ENCODE peak calls at places on chromosome 13, in six cellular contexts. J is adrenal gland, Y is transverse colon, H is ovary, R is IMR-90, N is Peyer's patch. F is an unnamed sample. For H3K36me3, the result is how much of the 10 kb centered on the place peaks cover.

GRCh38 chr13:31022491-31022890 is 90.0 kb downstream of the TEX26 start:
- DNase-seq in N (no peak), Y (no peak), R (no peak), H (no peak), J (no peak), F (no peak)

GRCh38 chr13:105598551-105598950 is 936.9 kb downstream of the EFNB2 start:
- DNase-seq in N (no peak), Y (no peak), H (no peak), R (peak), J (no peak), F (no peak)

GRCh38 chr13:75423946-75424345 is 58.0 kb downstream of the TBC1D4 start:
- DNase-seq in J (no peak), R (no peak), H (no peak), Y (no peak), N (no peak), F (no peak)

GRCh38 chr13:26867451-26868067 is 107.0 kb upstream of the GPR12 start:
- DNase-seq in J (no peak), H (no peak), R (peak), N (no peak), Y (no peak), F (no peak)

GRCh38 chr13:51874651-51875050 is 12.9 kb downstream of the CCDC70 start:
- DNase-seq in H (no peak), J (no peak), R (no peak), Y (no peak), N (no peak), F (no peak)

GRCh38 chr13:108463365-108463764 is 166.0 kb upstream of the MYO16 start:
- DNase-seq in J (no peak), Y (no peak), R (peak), N (no peak), H (no peak), F (no peak)

GRCh38 chr13:66809496-66809895 is 420.6 kb downstream of the PCDH9 start:
- DNase-seq in Y (no peak), R (peak), J (no peak), N (no peak), H (no peak), F (no peak)

GRCh38 chr13:52001120-52001731 is 10.0 kb downstream of the ATP7B start:
- DNase-seq in R (peak), N (no peak), J (no peak), H (no peak), Y (no peak), F (no peak)

GRCh38 chr13:53782400-53783030 is 753.9 kb downstream of the OLFM4 start:
- DNase-seq in H (no peak), J (peak), N (no peak), R (peak), Y (no peak), F (no peak)

GRCh38 chr13:77222909-77223308 is 104.0 kb downstream of the MYCBP2 start:
- DNase-seq in H (no peak), R (no peak), J (no peak), Y (no peak), N (no peak), F (no peak)

GRCh38 chr13:35675651-35676050 is 199.2 kb upstream of the MAB21L1 start:
- DNase-seq in Y (no peak), N (no peak), H (no peak), J (no peak), R (no peak), F (no peak)

GRCh38 chr13:30856004-30856790 is 49.9 kb upstream of the MEDAG start:
- DNase-seq in R (no peak), J (no peak), N (no peak), H (no peak), Y (no peak), F (no peak)

GRCh38 chr13:102873653-102874052 is 27.8 kb downstream of the ERCC5 start:
- DNase-seq in H (no peak), R (no peak), N (no peak), J (no peak), Y (no peak), F (no peak)
- H3K36me3 ChIP-seq in H (under half), R (under half), N (half or more), J (under half), Y (under half), F (under half)

GRCh38 chr13:78660130-78660857 is 1.3 kb upstream of the OBI1 start:
- DNase-seq in N (no peak), H (peak), J (no peak), R (no peak), Y (peak), F (no peak)

GRCh38 chr13:78659450-78660110 is 625 bp upstream of the OBI1 start:
- DNase-seq in J (no peak), N (no peak), H (no peak), Y (no peak), R (peak), F (no peak)

GRCh38 chr13:78655906-78656305 is 3.0 kb downstream of the OBI1 start:
- DNase-seq in J (no peak), N (no peak), H (no peak), R (no peak), Y (no peak), F (no peak)

GRCh38 chr13:78657699-78658629 is 991 bp downstream of the OBI1 start:
- DNase-seq in H (no peak), N (no peak), R (peak), Y (no peak), J (no peak), F (no peak)

GRCh38 chr13:78658630-78659449 is at the start of gene OBI1:
- DNase-seq in J (peak), R (peak), N (peak), Y (peak), H (peak), F (peak)
- TF ChIP-seq POLR2A in J (peak), R (no peak), N (peak), Y (peak), H (no peak), F (no peak)

GRCh38 chr13:114032121-114032799 is 58.4 kb upstream of the C13orf46 start:
- DNase-seq in J (peak), N (no peak), R (peak), Y (no peak), H (peak), F (peak)

GRCh38 chr13:114031631-114032030 is 57.8 kb upstream of the C13orf46 start:
- DNase-seq in N (no peak), Y (no peak), J (no peak), H (no peak), R (no peak), F (no peak)

GRCh38 chr13:114035186-114035582 is 61.3 kb upstream of the C13orf46 start:
- DNase-seq in J (no peak), R (no peak), H (no peak), N (no peak), Y (no peak), F (no peak)

GRCh38 chr13:114034481-114034891 is 60.6 kb upstream of the C13orf46 start:
- DNase-seq in J (no peak), R (peak), Y (no peak), N (no peak), H (no peak), F (no peak)

DNA sequence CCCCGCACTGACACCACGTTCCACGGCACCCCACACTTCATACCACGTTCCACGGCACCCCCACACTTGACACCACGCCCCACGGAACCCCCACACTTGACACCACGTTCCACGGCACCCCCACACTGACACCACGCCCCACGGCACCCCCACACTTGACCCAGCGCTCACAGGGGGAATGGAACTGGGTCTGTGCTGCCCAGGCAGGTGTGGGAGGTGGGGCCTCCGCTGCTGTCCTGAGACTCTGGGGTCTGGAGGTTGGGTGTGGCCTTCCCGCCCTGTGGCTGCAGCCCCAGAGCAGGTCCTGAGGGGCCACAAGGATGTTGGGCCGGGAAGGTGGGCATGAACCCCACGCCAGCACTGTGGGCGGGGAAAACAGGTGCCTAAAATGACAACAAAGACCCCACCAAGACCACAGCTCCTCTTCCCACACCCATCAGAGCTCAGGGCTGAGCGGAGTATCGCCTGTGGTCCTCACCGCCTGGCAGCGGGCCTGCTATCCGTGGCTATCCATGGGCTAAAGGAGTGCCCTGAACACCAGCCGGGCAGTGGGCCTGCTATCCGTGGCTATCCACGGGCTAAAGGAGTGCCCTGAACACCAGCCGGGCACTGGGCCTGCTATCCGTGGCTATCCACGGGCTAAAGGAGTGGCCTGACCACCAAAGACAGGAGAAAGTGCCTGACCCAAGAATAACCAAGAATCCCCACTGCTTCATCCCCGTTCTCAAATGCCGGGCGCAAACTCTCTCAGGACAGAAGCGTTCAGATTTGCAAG is 59.9 kb upstream of the C13orf46 start:
- DNase-seq in Y (no peak), N (no peak), R (no peak), H (no peak), J (no peak), F (no peak)
- H3K36me3 ChIP-seq in Y (under half), N (under half), R (under half), H (under half), J (under half), F (under half)

GRCh38 chr13:112060899-112061366 is 6.0 kb upstream of the SOX1 start:
- DNase-seq in R (no peak), N (no peak), Y (no peak), J (no peak), H (no peak), F (peak)
- TF ChIP-seq POLR2A in R (no peak), N (no peak), Y (no peak), J (no peak), H (no peak), F (no peak)

F was measured in upper lobe of left lung.